ENCODE peak calls at places on chromosomes 7 and 10, in nine cellular contexts. C is adrenal gland; G is AG09319; Y is A549; L is choroid plexus epithelial cell; Q is CD8-positive, alpha-beta T cell; H is WTC11; S is ovary; B is AG09309. W is an unnamed sample.

GRCh38 chr7:143041346-143041745 is 10.8 kb upstream of the OR6V1 start:
- DNase-seq in C (no peak), G (no peak), Y (no peak), L (no peak), Q (no peak), H (no peak), S (no peak), B (no peak), W (no peak)

GRCh38 chr7:44787762-44788161 is 8.7 kb upstream of the PPIA start:
- DNase-seq in C (no peak), G (no peak), Y (no peak), L (no peak), Q (no peak), H (no peak), S (no peak), B (no peak), W (no peak)

GRCh38 chr10:88318803-88319202 is 264.3 kb downstream of the RNLS start:
- DNase-seq in C (no peak), G (no peak), Y (peak; percentile 6), L (peak; percentile 13), Q (no peak), H (peak; percentile 30), S (no peak), B (no peak), W (no peak)

GRCh38 chr10:33204049-33204448 is 130.4 kb downstream of the NRP1 start:
- DNase-seq in C (no peak), G (no peak), Y (no peak), L (no peak), Q (no peak), H (no peak), S (peak; percentile 38), B (no peak), W (no peak)

GRCh38 chr7:27138987-27139334 is 4.5 kb downstream of the HOXA5 start:
- DNase-seq in C (no peak), G (no peak), Y (no peak), L (no peak), Q (no peak), H (no peak), S (no peak), B (no peak), W (no peak)

GRCh38 chr7:84271550-84271949 is 77.0 kb upstream of the SEMA3A start:
- DNase-seq in C (no peak), G (no peak), Y (no peak), L (peak; percentile 77), Q (no peak), H (no peak), S (no peak), B (no peak), W (no peak)

GRCh38 chr10:12556057-12556456 is 206.7 kb downstream of the CAMK1D start:
- DNase-seq in C (no peak), G (no peak), Y (no peak), L (no peak), Q (no peak), H (no peak), S (no peak), B (no peak), W (no peak)

GRCh38 chr7:125363873-125364272 is 434.2 kb upstream of the POT1 start:
- DNase-seq in C (no peak), G (no peak), Y (no peak), L (peak; percentile 84), Q (no peak), H (no peak), S (no peak), B (no peak), W (no peak)

DNA sequence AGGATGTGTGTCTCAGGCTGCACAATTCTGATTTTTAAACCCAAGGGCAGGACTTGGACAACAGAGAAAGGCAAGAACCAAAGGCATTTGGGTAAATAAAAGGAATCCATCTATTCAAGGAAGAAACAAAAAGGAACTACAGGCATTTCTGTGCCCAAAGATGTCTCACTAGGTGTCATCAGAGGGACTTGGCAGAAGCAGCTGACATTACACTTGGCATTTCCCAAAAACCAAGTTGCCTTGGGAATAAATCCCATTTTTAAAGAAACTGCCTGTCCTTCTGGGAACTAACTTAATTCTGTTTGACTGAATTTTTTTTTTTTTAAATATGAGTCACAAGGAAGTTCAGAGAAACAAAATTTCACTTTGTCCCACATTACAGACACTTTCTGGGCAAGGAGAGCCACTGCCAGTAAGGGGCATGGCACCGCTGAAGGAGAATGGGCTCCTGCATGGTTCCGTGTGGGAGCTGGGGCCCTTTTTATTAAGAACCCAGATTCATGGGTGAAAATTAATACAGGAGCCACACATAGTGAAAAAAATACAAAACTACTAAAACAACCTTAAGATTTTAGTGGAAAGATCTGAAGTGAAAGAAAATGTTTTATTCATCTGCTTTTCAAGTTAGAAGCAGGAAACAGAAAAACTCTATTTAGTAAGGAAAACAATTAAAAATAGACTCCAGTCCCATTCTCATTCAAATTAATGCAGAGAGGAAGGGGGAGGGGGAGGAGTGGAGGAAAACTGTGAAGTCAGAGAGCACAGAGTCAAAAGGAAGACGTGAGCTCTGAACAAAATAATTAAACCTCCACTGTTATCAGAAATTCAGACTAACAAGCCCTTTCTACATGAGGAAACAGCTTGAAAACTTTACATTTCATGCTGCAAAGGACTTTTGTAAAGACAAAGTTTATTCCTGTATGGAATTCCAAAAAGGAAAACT is 118.4 kb upstream of the PDLIM1 start:
- DNase-seq in C (peak; percentile 65), G (no peak), Y (no peak), L (no peak), Q (no peak), H (no peak), S (no peak), B (no peak), W (no peak)
- TF ChIP-seq CTCF in C (no peak), G (no peak), Y (no peak), L (no peak), Q (no peak), H (no peak), S (no peak), B (no peak), W (no peak)

GRCh38 chr7:101900103-101900502 is 82.7 kb downstream of the CUX1 start:
- DNase-seq in C (no peak), G (no peak), Y (no peak), L (no peak), Q (no peak), H (no peak), S (no peak), B (no peak), W (no peak)
- TF ChIP-seq CTCF in C (no peak), G (peak; percentile 7), Y (no peak), L (no peak), Q (no peak), H (no peak), S (no peak), B (no peak), W (no peak)

GRCh38 chr7:36644625-36645422 is 79.5 kb downstream of the AOAH start:
- DNase-seq in C (no peak), G (no peak), Y (no peak), L (peak; percentile 21), Q (no peak), H (no peak), S (no peak), B (no peak), W (no peak)
- TF ChIP-seq CTCF in C (no peak), G (no peak), Y (no peak), L (no peak), Q (no peak), H (no peak), S (no peak), B (no peak), W (no peak)

GRCh38 chr7:3162286-3162685 is 118.6 kb upstream of the CARD11 start:
- DNase-seq in C (no peak), G (no peak), Y (no peak), L (peak; percentile 46), Q (no peak), H (no peak), S (no peak), B (no peak), W (no peak)
- TF ChIP-seq CTCF in C (no peak), G (peak; percentile 4), Y (no peak), L (peak; percentile 50), Q (no peak), H (peak; percentile 18), S (no peak), B (no peak), W (no peak)

DNA sequence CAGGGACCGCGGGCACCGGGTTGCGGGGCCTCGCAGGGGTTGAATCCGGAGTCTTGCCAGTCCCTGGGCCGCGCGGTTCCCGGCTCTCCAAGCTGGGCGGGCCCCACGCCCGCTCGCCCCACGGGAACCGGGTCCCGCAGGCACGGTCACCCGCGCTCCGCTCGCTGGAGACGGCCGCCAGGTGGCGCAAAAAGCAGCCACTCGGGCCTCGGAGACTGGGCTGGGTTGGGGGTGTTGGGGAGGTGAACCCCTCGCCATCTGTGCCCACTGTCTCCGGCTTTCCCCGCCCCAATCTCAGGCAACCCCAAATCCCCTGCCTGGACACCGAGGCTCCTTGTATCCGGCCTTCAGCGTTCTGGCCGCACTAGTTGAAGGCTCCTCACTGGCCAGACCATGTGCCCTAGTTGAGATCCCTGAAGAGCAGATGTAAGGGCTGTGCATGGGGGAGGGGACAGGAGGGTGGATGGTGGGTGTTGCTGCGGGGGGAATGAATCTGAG is 1.5 kb upstream of the ACHE start:
- DNase-seq in C (no peak), G (no peak), Y (no peak), L (no peak), Q (no peak), H (peak; percentile 38), S (peak; percentile 68), B (no peak), W (peak; percentile 79)
- TF ChIP-seq CTCF in C (peak; percentile 66), G (peak; percentile 61), Y (peak; percentile 90), L (peak; percentile 70), Q (peak; percentile 68), H (peak; percentile 74), S (peak; percentile 38), B (peak; percentile 72), W (peak; percentile 62)

GRCh38 chr7:68176974-68177373 is 1180.3 kb downstream of the TYW1 start:
- DNase-seq in C (peak; percentile 59), G (no peak), Y (peak; percentile 66), L (peak; percentile 51), Q (no peak), H (peak; percentile 71), S (peak; percentile 22), B (peak; percentile 11), W (peak; percentile 65)
- TF ChIP-seq CTCF in C (peak; percentile 74), G (peak; percentile 39), Y (peak; percentile 76), L (peak; percentile 50), Q (no peak), H (peak; percentile 75), S (peak; percentile 19), B (peak; percentile 44), W (peak; percentile 83)

GRCh38 chr7:39353615-39354376 is 212.4 kb upstream of the YAE1 start:
- DNase-seq in C (peak; percentile 21), G (no peak), Y (no peak), L (peak; percentile 69), Q (no peak), H (peak; percentile 68), S (peak; percentile 48), B (no peak), W (peak; percentile 56)
- TF ChIP-seq CTCF in C (no peak), G (no peak), Y (no peak), L (no peak), Q (no peak), H (no peak), S (no peak), B (no peak), W (no peak)

GRCh38 chr10:100009283-100009792 is 409 bp downstream of the DNMBP start:
- DNase-seq in C (peak; percentile 26), G (no peak), Y (peak; percentile 64), L (peak; percentile 56), Q (no peak), H (no peak), S (peak; percentile 68), B (no peak), W (no peak)
- TF ChIP-seq CTCF in C (no peak), G (peak; percentile 44), Y (no peak), L (peak; percentile 52), Q (no peak), H (no peak), S (peak; percentile 12), B (peak; percentile 55), W (no peak)

W was measured in nephron progenitor cell.